ENCODE peak calls at places on chromosomes 5 and 9, in five cellular contexts. P, O, X, D and Z are unnamed samples.

GRCh38 chr5:130514984-130515690 is 610.9 kb downstream of the CHSY3 start:
- DNase-seq in P (no peak), O (no peak), X (peak; percentile 93), D (no peak), Z (no peak)

GRCh38 chr5:58751222-58751621 is 168.3 kb downstream of the RAB3C start:
- DNase-seq in P (no peak), O (no peak), X (peak; percentile 42), D (no peak), Z (no peak)

GRCh38 chr9:98132806-98133631 is 14.0 kb upstream of the TRIM14 start:
- DNase-seq in P (no peak), O (peak; percentile 38), X (no peak), D (no peak), Z (no peak)

GRCh38 chr5:88058625-88059024 is 210.0 kb downstream of the TMEM161B start:
- DNase-seq in P (no peak), O (no peak), X (peak; percentile 3), D (no peak), Z (no peak)

GRCh38 chr5:40404613-40405012 is 275.1 kb upstream of the PTGER4 start:
- DNase-seq in P (no peak), O (no peak), X (no peak), D (no peak), Z (no peak)

GRCh38 chr5:464843-465590 is 22.0 kb downstream of the EXOC3 start:
- DNase-seq in P (no peak), O (no peak), X (no peak), D (peak; percentile 9), Z (peak; percentile 69)

GRCh38 chr5:122674412-122674811 is 100.5 kb upstream of the SNX2 start:
- DNase-seq in P (no peak), O (no peak), X (no peak), D (no peak), Z (no peak)

GRCh38 chr5:68374770-68375518 is 159.4 kb downstream of the PIK3R1 start:
- DNase-seq in P (no peak), O (no peak), X (peak; percentile 11), D (no peak), Z (no peak)

GRCh38 chr5:149135536-149136201 is 5.6 kb upstream of the ABLIM3 start:
- DNase-seq in P (no peak), O (no peak), X (peak; percentile 86), D (no peak), Z (no peak)

GRCh38 chr9:102867488-102867887 is 127.6 kb upstream of the CYLC2 start:
- DNase-seq in P (peak; percentile 54), O (no peak), X (peak; percentile 89), D (peak; percentile 7), Z (no peak)

GRCh38 chr9:71985070-71985956 is 73.9 kb downstream of the C9orf85 start:
- DNase-seq in P (no peak), O (no peak), X (no peak), D (no peak), Z (no peak)

GRCh38 chr9:19440823-19441580 is 32.2 kb downstream of the ACER2 start:
- DNase-seq in P (no peak), O (no peak), X (no peak), D (no peak), Z (no peak)

GRCh38 chr9:92292338-92293074 is 991 bp downstream of the IARS1 start:
- DNase-seq in P (no peak), O (peak; percentile 17), X (peak; percentile 25), D (no peak), Z (no peak)

GRCh38 chr9:131773911-131774379 is 34.1 kb upstream of the RAPGEF1 start:
- DNase-seq in P (peak; percentile 70), O (peak; percentile 44), X (peak; percentile 53), D (no peak), Z (peak; percentile 55)

GRCh38 chr9:124788542-124789217 is 11.7 kb downstream of the OLFML2A start:
- DNase-seq in P (peak; percentile 6), O (no peak), X (no peak), D (no peak), Z (no peak)

GRCh38 chr5:40204157-40204556 is 475.6 kb upstream of the PTGER4 start:
- DNase-seq in P (no peak), O (no peak), X (no peak), D (no peak), Z (no peak)

GRCh38 chr9:99387416-99387815 is 165.3 kb downstream of the SEC61B start:
- DNase-seq in P (no peak), O (no peak), X (peak; percentile 9), D (no peak), Z (no peak)

GRCh38 chr9:133433351-133433843 is 11.2 kb downstream of the ADAMTS13 start:
- DNase-seq in P (no peak), O (no peak), X (no peak), D (no peak), Z (no peak)

GRCh38 chr5:77957-78804 is 13.8 kb upstream of the PLEKHG4B start:
- DNase-seq in P (peak; percentile 69), O (peak; percentile 72), X (peak; percentile 85), D (peak; percentile 46), Z (no peak)

GRCh38 chr5:4514067-4514648 is 626.0 kb upstream of the ADAMTS16 start:
- DNase-seq in P (no peak), O (no peak), X (no peak), D (no peak), Z (no peak)

GRCh38 chr9:136316896-136317676 is 10.3 kb upstream of the GPSM1 start:
- DNase-seq in P (no peak), O (no peak), X (no peak), D (peak; percentile 4), Z (no peak)

GRCh38 chr5:106454651-106455415 is 1215.9 kb downstream of the EFNA5 start:
- DNase-seq in P (peak; percentile 35), O (peak; percentile 16), X (peak; percentile 61), D (no peak), Z (no peak)

GRCh38 chr5:124410539-124410938 is 335.9 kb downstream of the ZNF608 start:
- DNase-seq in P (no peak), O (peak; percentile 73), X (no peak), D (no peak), Z (no peak)

GRCh38 chr9:128084746-128085145 is 16.7 kb downstream of the SLC25A25 start:
- DNase-seq in P (no peak), O (no peak), X (peak; percentile 42), D (no peak), Z (no peak)

GRCh38 chr9:34279431-34279830 is 49.6 kb downstream of the KIF24 start:
- DNase-seq in P (no peak), O (no peak), X (no peak), D (no peak), Z (no peak)

GRCh38 chr9:109730228-109730627 is 49.8 kb upstream of the PALM2AKAP2 start:
- DNase-seq in P (no peak), O (no peak), X (no peak), D (no peak), Z (no peak)

GRCh38 chr9:100354121-100354800 is 1.5 kb upstream of the TEX10 start:
- DNase-seq in P (no peak), O (peak; percentile 25), X (no peak), D (no peak), Z (no peak)

GRCh38 chr5:10635257-10635860 is 71.5 kb downstream of the ANKRD33B start:
- DNase-seq in P (no peak), O (peak; percentile 59), X (peak; percentile 81), D (no peak), Z (no peak)

GRCh38 chr9:98550206-98550820 is 158.4 kb downstream of the GABBR2 start:
- DNase-seq in P (no peak), O (no peak), X (peak; percentile 93), D (no peak), Z (no peak)

GRCh38 chr9:14747116-14747515 is 24.6 kb upstream of the CER1 start:
- DNase-seq in P (no peak), O (no peak), X (no peak), D (no peak), Z (no peak)

DNA sequence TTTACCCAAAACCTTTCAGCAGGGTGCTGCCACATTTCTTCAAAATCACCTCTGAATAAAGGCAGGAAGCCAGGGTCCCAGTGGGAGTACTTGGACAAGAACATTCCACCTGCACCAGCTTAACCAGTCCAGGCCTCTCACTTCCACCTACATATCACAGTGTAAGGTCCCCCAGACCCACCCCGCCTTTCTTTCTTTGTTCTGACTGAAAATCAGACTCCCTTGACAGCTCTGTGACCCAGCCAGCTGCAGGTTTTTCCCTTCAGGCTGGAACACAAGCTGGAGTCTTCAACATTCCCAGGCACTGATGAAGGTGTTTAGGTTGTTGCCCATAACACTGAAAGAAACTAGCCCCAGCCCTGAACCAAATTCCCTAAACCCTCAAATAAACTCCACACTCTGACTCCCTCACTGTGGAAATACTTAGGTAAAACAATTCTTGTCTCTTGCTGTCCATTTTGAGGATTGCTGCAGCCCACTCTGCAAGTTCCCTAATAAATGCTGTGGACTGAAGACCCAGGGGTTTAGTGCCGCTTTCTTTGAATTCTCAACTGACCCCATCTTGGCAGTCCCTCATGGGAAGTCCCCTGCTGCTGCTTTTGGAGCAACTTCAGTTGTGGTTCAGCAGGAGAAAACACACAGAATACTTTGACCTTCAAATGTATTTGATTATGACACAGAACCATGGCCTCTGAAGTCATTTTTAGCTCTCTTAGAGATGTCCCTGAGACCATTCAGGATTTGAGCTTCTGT is 24.8 kb downstream of the P4HA2 start:
- DNase-seq in P (no peak), O (peak; percentile 58), X (no peak), D (no peak), Z (no peak)
- H3K36me3 ChIP-seq in P (no peaks in the 10 kb centered on the region), O (no peaks in the 10 kb centered on the region), X (peaks cover 18% of the 10 kb centered on the region), D (peaks cover 17% of the 10 kb centered on the region), Z (peaks cover 6% of the 10 kb centered on the region)

DNA sequence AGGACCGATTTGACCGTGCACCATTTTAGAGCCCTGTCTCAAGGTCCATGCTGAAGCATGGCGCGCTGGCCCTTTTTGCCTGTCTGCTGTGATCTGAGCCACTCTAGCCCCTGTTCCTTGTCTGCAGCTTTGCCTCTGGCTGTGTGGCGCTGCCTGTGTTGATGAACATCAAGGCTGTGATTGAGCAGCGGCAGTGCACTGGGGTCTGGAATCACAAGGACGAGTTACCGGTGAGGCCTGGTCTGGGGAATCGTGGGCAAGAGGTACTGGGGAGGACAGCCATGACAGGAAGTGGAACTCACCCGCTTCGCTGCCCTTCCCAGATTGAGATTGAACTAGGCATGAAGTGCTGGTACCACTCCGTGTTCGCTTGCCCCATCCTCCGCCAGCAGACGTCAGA is 6.3 kb downstream of the NHP2 start:
- DNase-seq in P (no peak), O (no peak), X (no peak), D (no peak), Z (no peak)
- H3K36me3 ChIP-seq in P (peaks cover 5% of the 10 kb centered on the region), O (peaks cover 96% of the 10 kb centered on the region), X (peaks cover 21% of the 10 kb centered on the region), D (peaks cover 24% of the 10 kb centered on the region), Z (no peaks in the 10 kb centered on the region)

GRCh38 chr5:32241034-32241783 is 67.1 kb upstream of the GOLPH3 start:
- DNase-seq in P (no peak), O (no peak), X (no peak), D (no peak), Z (no peak)
- H3K36me3 ChIP-seq in P (no peaks in the 10 kb centered on the region), O (peaks cover 89% of the 10 kb centered on the region), X (peaks cover 6% of the 10 kb centered on the region), D (peaks cover 12% of the 10 kb centered on the region), Z (peaks cover 12% of the 10 kb centered on the region)

DNA sequence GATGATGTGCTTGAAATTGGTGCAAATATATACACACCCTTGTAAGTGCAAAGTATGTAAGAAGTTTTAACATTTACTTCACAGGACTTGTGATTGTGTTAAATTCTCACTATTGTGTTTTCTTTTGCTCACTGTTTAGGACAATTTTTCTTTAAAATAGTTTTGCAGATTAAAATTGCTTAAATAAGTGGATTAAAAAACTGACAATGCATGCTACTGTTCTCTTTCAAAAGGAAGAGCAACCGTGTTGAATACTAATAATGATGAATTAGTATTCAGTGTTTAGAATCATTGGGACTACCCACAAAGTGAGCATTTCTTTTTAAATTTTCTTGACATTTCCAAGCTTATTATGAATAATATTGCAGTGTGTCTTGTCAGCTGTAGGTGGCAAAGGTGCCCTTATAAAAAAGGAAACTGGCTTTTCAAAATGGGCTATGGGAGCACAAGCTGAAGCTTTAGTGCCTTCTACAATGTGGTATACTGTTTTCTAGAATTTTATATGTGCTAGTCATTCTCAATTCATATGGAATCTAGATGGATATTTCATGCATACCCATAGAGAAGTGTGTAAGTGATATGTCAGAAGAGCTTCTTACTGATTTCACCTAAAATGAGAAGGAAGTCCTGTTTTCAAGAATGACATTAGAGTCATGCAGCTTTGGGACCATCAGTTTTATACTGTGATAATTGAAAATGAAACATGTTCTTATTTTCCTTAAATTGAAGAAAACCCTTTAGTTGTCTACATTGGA is 35.4 kb downstream of the SREK1 start:
- DNase-seq in P (no peak), O (no peak), X (no peak), D (no peak), Z (no peak)
- H3K36me3 ChIP-seq in P (no peaks in the 10 kb centered on the region), O (peaks cover 95% of the 10 kb centered on the region), X (peaks cover 5% of the 10 kb centered on the region), D (peaks cover 30% of the 10 kb centered on the region), Z (peaks cover 3% of the 10 kb centered on the region)